ENCODE peak calls at places on chromosomes 7 and 10, in five cellular contexts. C is stimulated activated CD4-positive, alpha-beta T cell treated with anti-CD3 and anti-CD28 coated beads, TNF-alpha, amount 100 ng/mL, for 1 hour; R is HEK293T; A is central memory CD4-positive, alpha-beta T cell; M is H7. H is an unnamed sample.

GRCh38 chr10:670990-671389 is 18.5 kb downstream of the DIP2C start:
- DNase-seq in M (no peak), R (no peak), C (no peak), A (no peak), H (no peak)

GRCh38 chr7:20344396-20344795 is 13.7 kb downstream of the ITGB8 start:
- DNase-seq in A (no peak), M (no peak), C (no peak), R (no peak), H (no peak)

GRCh38 chr10:73956476-73957338 is 41.2 kb upstream of the VCL start:
- DNase-seq in R (no peak), C (no peak), M (no peak), A (peak; percentile 74), H (no peak)

GRCh38 chr10:102375250-102375649 is 20.3 kb upstream of the NFKB2 start:
- DNase-seq in M (peak; percentile 72), R (no peak), A (no peak), C (no peak), H (no peak)

GRCh38 chr7:121510302-121510701 is 114.2 kb upstream of the FAM3C start:
- DNase-seq in R (no peak), C (no peak), A (no peak), M (no peak), H (no peak)

GRCh38 chr10:121800146-121800545 is 127.7 kb downstream of the ATE1 start:
- DNase-seq in M (no peak), A (no peak), R (no peak), C (no peak), H (no peak)

GRCh38 chr10:130571674-130572073 is 435.5 kb downstream of the GLRX3 start:
- DNase-seq in M (no peak), A (no peak), R (no peak), C (no peak), H (no peak)

GRCh38 chr10:62166331-62167154 is 102.1 kb downstream of the RTKN2 start:
- DNase-seq in A (no peak), M (no peak), R (no peak), C (no peak), H (no peak)

GRCh38 chr10:125024496-125025234 is 82.7 kb downstream of the ZRANB1 start:
- DNase-seq in C (no peak), A (no peak), R (no peak), M (no peak), H (no peak)

GRCh38 chr7:142477079-142477651 is 219.3 kb upstream of the PRSS58 start:
- DNase-seq in C (no peak), M (no peak), A (no peak), R (no peak), H (no peak)

GRCh38 chr10:119481781-119482426 is 60.6 kb downstream of the RGS10 start:
- DNase-seq in M (no peak), C (no peak), A (no peak), R (no peak), H (no peak)

GRCh38 chr10:102988404-102989314 is 70.6 kb downstream of the CNNM2 start:
- DNase-seq in C (no peak), A (no peak), M (no peak), R (no peak), H (no peak)

GRCh38 chr10:113023017-113023416 is 73.0 kb downstream of the TCF7L2 start:
- DNase-seq in A (no peak), M (no peak), C (no peak), R (no peak), H (no peak)

GRCh38 chr10:19816420-19817250 is at the start of gene PLXDC2:
- DNase-seq in R (peak; percentile 21), C (no peak), A (no peak), M (peak; percentile 59), H (no peak)